ENCODE peak calls at places on chromosome 14, in six cellular contexts. P is prostate gland, U is AG09309, Y is astrocyte, L is AG04450, F is pancreas. E is an unnamed sample.

GRCh38 chr14:99708449-99708848 is 24.4 kb downstream of the CYP46A1 start:
- DNase-seq in F (no peak), U (no peak), Y (no peak), P (no peak), L (no peak), E (no peak)

GRCh38 chr14:73567951-73568885 is 795 bp upstream of the ACOT2 start:
- DNase-seq in Y (peak), U (no peak), L (no peak), P (no peak), F (no peak), E (no peak)

GRCh38 chr14:52902971-52903385 is 47.9 kb downstream of the FERMT2 start:
- DNase-seq in F (no peak), Y (peak), L (no peak), P (no peak), U (no peak), E (no peak)

GRCh38 chr14:98602983-98603382 is 669.0 kb downstream of the BCL11B start:
- DNase-seq in L (no peak), F (no peak), Y (no peak), P (no peak), U (no peak), E (no peak)

GRCh38 chr14:100155881-100156645 is 3.4 kb downstream of the DEGS2 start:
- DNase-seq in L (no peak), P (peak), Y (no peak), U (no peak), F (no peak), E (no peak)

GRCh38 chr14:32530800-32531199 is 201.7 kb downstream of the AKAP6 start:
- DNase-seq in U (no peak), P (no peak), L (no peak), Y (no peak), F (no peak), E (no peak)

GRCh38 chr14:35050652-35051051 is 4.6 kb downstream of the FAM177A1 start:
- DNase-seq in L (no peak), F (no peak), P (peak), U (no peak), Y (peak), E (no peak)

GRCh38 chr14:98913967-98914620 is 357.9 kb downstream of the BCL11B start:
- DNase-seq in Y (no peak), P (no peak), F (no peak), U (no peak), L (no peak), E (no peak)

GRCh38 chr14:66509874-66510273 is 1.9 kb downstream of the GPHN start:
- DNase-seq in F (no peak), L (no peak), Y (no peak), U (no peak), P (no peak), E (no peak)

GRCh38 chr14:67517083-67517482 is 16.0 kb upstream of the PLEKHH1 start:
- DNase-seq in P (peak), F (peak), Y (peak), U (no peak), L (no peak), E (no peak)

GRCh38 chr14:76782885-76783566 is 21.8 kb downstream of the VASH1 start:
- DNase-seq in P (no peak), L (no peak), U (no peak), F (no peak), Y (no peak), E (no peak)

GRCh38 chr14:76050797-76051392 is 65.3 kb downstream of the IFT43 start:
- DNase-seq in U (peak), F (no peak), L (peak), P (peak), Y (peak), E (peak)

GRCh38 chr14:95741051-95741490 is 27.1 kb upstream of the TCL1A start:
- DNase-seq in P (peak), Y (no peak), U (no peak), L (no peak), F (no peak), E (no peak)

GRCh38 chr14:22882529-22883190 is 362 bp upstream of the REM2 start:
- DNase-seq in F (peak), P (peak), Y (peak), U (no peak), L (no peak), E (no peak)

GRCh38 chr14:79011091-79011919 is 841.1 kb downstream of the NRXN3 start:
- DNase-seq in F (no peak), P (peak), Y (peak), U (no peak), L (peak), E (peak)

GRCh38 chr14:99329711-99330315 is 57.8 kb upstream of the BCL11B start:
- DNase-seq in Y (no peak), U (no peak), F (no peak), P (no peak), L (no peak), E (no peak)

GRCh38 chr14:80483331-80483730 is 272.0 kb upstream of the DIO2 start:
- DNase-seq in F (no peak), P (no peak), Y (peak), U (no peak), L (no peak), E (no peak)

GRCh38 chr14:44657688-44658388 is 150.8 kb upstream of the FSCB start:
- DNase-seq in F (no peak), P (no peak), U (peak), L (no peak), Y (peak), E (no peak)

GRCh38 chr14:105876158-105876557 is 349.8 kb downstream of the TMEM121 start:
- DNase-seq in L (no peak), Y (no peak), U (no peak), F (no peak), P (no peak), E (no peak)

GRCh38 chr14:65834812-65835211 is 422.3 kb downstream of the FUT8 start:
- DNase-seq in P (no peak), U (no peak), F (no peak), Y (no peak), L (no peak), E (no peak)

GRCh38 chr14:33309081-33309480 is 370.4 kb downstream of the NPAS3 start:
- DNase-seq in F (no peak), U (no peak), L (no peak), P (no peak), Y (no peak), E (no peak)

GRCh38 chr14:23436327-23437141 is 1.1 kb upstream of the MYH7 start:
- DNase-seq in P (no peak), F (no peak), U (no peak), L (no peak), Y (no peak), E (no peak)

GRCh38 chr14:35818346-35819115 is 7.6 kb upstream of the BRMS1L start:
- DNase-seq in U (no peak), P (peak), L (no peak), Y (peak), F (no peak), E (no peak)

GRCh38 chr14:71891185-71891584 is 41.0 kb upstream of the RGS6 start:
- DNase-seq in Y (no peak), P (no peak), L (no peak), U (no peak), F (no peak), E (no peak)

GRCh38 chr14:96698846-96699543 is 98.2 kb upstream of the VRK1 start:
- DNase-seq in F (no peak), L (no peak), Y (no peak), U (no peak), P (no peak), E (no peak)

GRCh38 chr14:104870368-104871144 is 5.5 kb downstream of the CEP170B start:
- DNase-seq in L (no peak), F (peak), Y (no peak), U (no peak), P (no peak), E (no peak)
- TF ChIP-seq CTCF in L (peak), F (peak), Y (no peak), U (peak), P (no peak), E (peak)

DNA sequence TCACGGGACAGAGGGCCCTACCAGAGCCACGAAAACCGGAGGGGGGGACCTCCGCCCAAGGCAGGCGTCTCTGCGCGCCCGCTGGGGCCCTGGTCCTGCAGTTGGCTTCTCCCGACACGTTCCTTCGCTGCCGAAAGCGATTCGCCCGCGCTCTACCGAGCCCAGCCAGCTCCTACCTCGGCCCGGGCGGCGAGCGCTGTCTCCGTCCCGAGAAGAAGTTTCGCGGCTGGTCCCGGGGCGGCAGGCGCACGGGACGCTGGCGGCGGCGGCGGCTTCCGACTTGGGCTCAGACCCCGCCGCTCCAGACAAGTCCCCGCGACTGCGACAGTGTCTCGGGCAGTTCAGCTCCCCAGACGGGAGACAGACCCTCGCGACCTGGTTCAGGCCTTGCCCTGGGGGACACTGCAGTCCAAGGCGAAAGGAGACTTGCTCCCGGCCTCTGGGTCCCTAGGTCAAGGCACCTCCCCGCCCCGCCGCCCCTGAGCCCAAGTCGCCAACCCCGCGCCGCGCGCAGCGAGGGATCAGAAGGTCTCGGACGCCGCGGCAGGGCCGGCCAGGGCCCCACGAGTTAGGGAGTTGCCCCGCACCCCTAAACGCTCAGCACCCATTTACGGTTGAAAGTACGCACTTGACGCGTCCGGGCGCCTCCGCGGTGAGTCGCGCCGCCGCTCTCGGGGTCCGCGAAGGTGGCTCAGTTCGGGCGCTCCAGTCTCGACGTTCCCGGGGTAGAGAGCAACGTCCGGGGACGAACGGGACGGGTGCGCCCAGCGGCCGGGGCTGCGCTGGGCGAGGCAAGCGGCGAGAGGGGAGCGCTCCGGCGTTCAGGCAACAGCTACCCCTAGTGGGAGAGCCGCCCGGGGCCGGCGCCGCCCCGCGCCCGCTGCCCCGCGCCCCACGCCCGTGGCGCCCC is 1.4 kb upstream of the DIO3 start:
- DNase-seq in F (peak), L (no peak), Y (peak), U (no peak), P (no peak), E (no peak)
- TF ChIP-seq CTCF in F (no peak), L (no peak), Y (no peak), U (peak), P (peak), E (peak)

GRCh38 chr14:70257526-70257925 is 68.8 kb upstream of the SLC8A3 start:
- DNase-seq in L (no peak), P (no peak), Y (no peak), U (no peak), F (no peak), E (no peak)
- TF ChIP-seq CTCF in L (no peak), P (no peak), Y (no peak), U (peak), F (no peak), E (no peak)

GRCh38 chr14:51653855-51654548 is 2.3 kb downstream of the FRMD6 start:
- DNase-seq in P (no peak), Y (no peak), F (no peak), L (no peak), U (no peak), E (no peak)

GRCh38 chr14:51651388-51652167 is at the start of gene FRMD6:
- DNase-seq in L (peak), U (peak), P (peak), Y (peak), F (peak), E (peak)

GRCh38 chr14:51654549-51654879 is 2.8 kb downstream of the FRMD6 start:
- DNase-seq in Y (no peak), F (no peak), P (no peak), U (no peak), L (no peak), E (no peak)

GRCh38 chr14:51652168-51653095 is 722 bp downstream of the FRMD6 start:
- DNase-seq in L (no peak), Y (no peak), P (peak), U (no peak), F (no peak), E (no peak)

DNA sequence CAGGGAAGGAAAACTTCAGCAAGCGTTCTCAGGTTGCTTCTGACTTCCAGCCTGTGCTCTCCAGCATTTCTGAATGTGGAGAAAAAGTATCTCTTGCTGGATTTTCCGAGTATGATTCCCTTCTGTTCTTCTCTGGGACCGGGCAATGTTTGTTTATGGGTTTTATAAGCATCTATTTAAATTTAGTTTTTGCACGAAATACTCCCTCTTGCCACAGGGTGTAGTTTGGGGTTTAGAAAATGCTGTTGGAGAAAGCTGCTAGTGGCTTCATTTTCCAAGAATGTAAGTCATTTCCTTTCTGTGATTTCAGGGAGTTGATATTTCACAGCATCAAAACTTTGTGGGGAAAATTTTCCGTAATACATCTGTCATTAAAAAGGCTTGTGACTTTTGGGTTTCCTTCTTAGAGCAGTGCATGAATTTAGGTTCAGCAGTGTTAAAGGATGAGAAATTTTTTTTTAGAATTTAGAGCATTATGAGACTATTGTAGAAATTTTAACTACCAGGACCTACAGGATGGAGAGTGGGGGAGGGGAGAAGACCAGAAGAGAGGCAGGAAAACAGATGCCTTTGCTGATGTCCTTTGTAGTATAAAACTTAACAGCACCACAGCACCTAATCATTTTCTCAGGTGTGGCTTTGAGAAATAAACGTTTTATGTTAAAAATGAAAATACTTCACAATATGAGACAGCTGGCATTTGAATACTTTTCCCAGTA is 1.5 kb downstream of the FRMD6 start:
- DNase-seq in P (no peak), Y (peak), L (no peak), F (no peak), U (no peak), E (no peak)
- TF ChIP-seq CTCF in P (peak), Y (no peak), L (peak), F (no peak), U (no peak), E (peak)

DNA sequence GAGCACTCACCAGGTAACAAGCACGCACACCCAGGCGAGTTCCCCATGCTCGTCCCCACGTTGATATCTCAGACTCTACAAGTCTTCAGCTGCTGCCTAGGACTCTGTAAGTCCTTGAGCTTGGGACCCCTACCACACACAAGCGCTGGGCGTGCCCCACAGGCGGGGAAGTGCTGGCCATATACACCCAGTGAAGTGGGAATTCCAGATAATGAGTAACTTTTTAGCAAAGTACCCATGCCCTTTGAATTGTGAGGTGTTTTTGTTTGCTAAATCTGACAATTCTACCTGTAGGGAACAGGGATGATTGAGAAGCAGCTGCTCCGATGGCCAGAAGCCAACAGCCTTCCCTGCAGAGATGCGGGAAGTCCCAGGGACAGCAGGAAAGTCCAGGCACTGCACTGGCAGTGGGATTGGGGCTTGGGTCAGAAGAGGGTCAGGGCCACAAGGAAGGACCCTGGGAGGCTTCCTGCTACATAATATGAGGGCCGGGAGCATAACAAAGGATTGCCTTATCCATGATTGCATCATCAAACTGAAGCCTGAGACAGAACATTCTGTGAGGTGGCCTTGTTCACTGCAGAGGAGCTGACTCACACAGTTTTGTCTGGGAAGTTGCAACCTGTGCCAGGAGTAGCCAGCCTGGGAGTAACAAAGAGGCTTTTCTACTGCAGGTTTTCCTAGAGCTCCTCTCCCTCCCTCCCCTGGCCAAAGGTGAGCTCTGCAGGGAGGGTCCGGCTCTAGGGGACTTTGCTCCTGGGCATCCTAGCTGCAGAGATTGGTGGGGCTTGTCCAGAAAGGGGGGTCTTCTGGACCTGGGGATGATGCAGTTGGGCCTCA is 13.2 kb upstream of the SERPINA3 start:
- DNase-seq in L (peak), U (peak), F (peak), P (peak), Y (peak), E (peak)
- TF ChIP-seq CTCF in L (no peak), U (no peak), F (no peak), P (peak), Y (no peak), E (no peak)

GRCh38 chr14:47039336-47039735 is 387.8 kb upstream of the RPL10L start:
- DNase-seq in F (no peak), L (no peak), U (no peak), Y (no peak), P (no peak), E (no peak)

GRCh38 chr14:47040490-47040889 is 388.9 kb upstream of the RPL10L start:
- DNase-seq in P (no peak), Y (peak), U (no peak), L (no peak), F (no peak), E (no peak)

GRCh38 chr14:47044841-47045240 is 393.3 kb upstream of the RPL10L start:
- DNase-seq in F (no peak), L (no peak), U (no peak), Y (peak), P (no peak), E (no peak)
- TF ChIP-seq CTCF in F (no peak), L (no peak), U (no peak), Y (peak), P (peak), E (no peak)

GRCh38 chr14:63212209-63212608 is 8.0 kb downstream of the RHOJ start:
- DNase-seq in P (no peak), L (no peak), Y (no peak), U (no peak), F (no peak), E (no peak)
- TF ChIP-seq CTCF in P (no peak), L (peak), Y (no peak), U (no peak), F (no peak), E (no peak)

E was measured in AG09319.